ENCODE peak calls at places on chromosomes 3 and 15, in five cellular contexts. F, S, A, P and Q are unnamed samples.

GRCh38 chr15:52778457-52778856 is 11.7 kb downstream of the ONECUT1 start:
- DNase-seq in S (no peak), A (no peak), F (no peak), P (no peak), Q (no peak)

GRCh38 chr3:155766206-155766605 is 21.3 kb upstream of the PLCH1 start:
- DNase-seq in S (no peak), P (no peak), F (no peak), A (no peak), Q (no peak)

GRCh38 chr3:16048435-16049318 is 125.8 kb upstream of the GALNT15 start:
- DNase-seq in F (no peak), S (no peak), P (no peak), A (no peak), Q (no peak)

GRCh38 chr3:17424137-17424536 is 318.3 kb downstream of the TBC1D5 start:
- DNase-seq in P (no peak), S (no peak), F (no peak), A (no peak), Q (no peak)

GRCh38 chr3:126911162-126912026 is 71.5 kb upstream of the PLXNA1 start:
- DNase-seq in F (peak; percentile 19), S (peak; percentile 38), A (no peak), P (peak; percentile 56), Q (peak; percentile 13)

GRCh38 chr3:12345141-12345561 is 56.3 kb downstream of the PPARG start:
- DNase-seq in F (no peak), S (no peak), A (no peak), P (no peak), Q (no peak)

GRCh38 chr3:47005212-47006144 is 26.0 kb downstream of the NBEAL2 start:
- DNase-seq in S (no peak), P (no peak), F (no peak), A (no peak), Q (no peak)

GRCh38 chr15:63037996-63038720 is 4.4 kb upstream of the TPM1 start:
- DNase-seq in A (no peak), P (no peak), F (no peak), S (no peak), Q (no peak)

GRCh38 chr15:74844319-74845207 is 1.6 kb upstream of the ULK3 start:
- DNase-seq in S (no peak), A (no peak), F (no peak), P (no peak), Q (no peak)

GRCh38 chr3:16802382-16802781 is 82.4 kb upstream of the PLCL2 start:
- DNase-seq in F (no peak), S (no peak), P (no peak), A (no peak), Q (no peak)

GRCh38 chr15:92226020-92226612 is 167.6 kb upstream of the ST8SIA2 start:
- DNase-seq in S (no peak), F (no peak), P (no peak), A (no peak), Q (no peak)

GRCh38 chr15:58340176-58340575 is 91.6 kb upstream of the LIPC start:
- DNase-seq in F (no peak), P (no peak), A (no peak), S (no peak), Q (no peak)

GRCh38 chr15:70597056-70597603 is 166.2 kb downstream of the UACA start:
- DNase-seq in S (no peak), P (no peak), F (no peak), A (no peak), Q (no peak)

GRCh38 chr3:55662683-55663082 is 175.6 kb upstream of the WNT5A start:
- DNase-seq in P (no peak), S (no peak), A (no peak), F (no peak), Q (no peak)

GRCh38 chr3:97232635-97233034 is 418.2 kb downstream of the EPHA6 start:
- DNase-seq in P (no peak), S (no peak), F (no peak), A (no peak), Q (no peak)

GRCh38 chr3:155391104-155391503 is 97.6 kb upstream of the STRIT1 start:
- DNase-seq in P (no peak), A (no peak), F (no peak), S (no peak), Q (no peak)

GRCh38 chr15:52421029-52421428 is 107.7 kb downstream of the MYO5A start:
- DNase-seq in F (no peak), S (no peak), A (no peak), P (no peak), Q (no peak)

GRCh38 chr15:39181348-39181747 is 399.5 kb upstream of the THBS1 start:
- DNase-seq in F (no peak), S (no peak), A (no peak), P (no peak), Q (no peak)

GRCh38 chr3:58008140-58009025 is at the start of gene FLNB:
- DNase-seq in F (peak; percentile 78), P (peak; percentile 62), S (peak; percentile 62), A (peak; percentile 87), Q (peak; percentile 63)

GRCh38 chr3:149042766-149043386 is 43.5 kb downstream of the HLTF start:
- DNase-seq in F (no peak), P (no peak), A (no peak), S (no peak), Q (no peak)

GRCh38 chr15:39774688-39775267 is 7.9 kb downstream of the FSIP1 start:
- DNase-seq in A (no peak), F (no peak), S (no peak), P (no peak), Q (no peak)

GRCh38 chr3:16012086-16012485 is 162.4 kb upstream of the GALNT15 start:
- DNase-seq in P (no peak), A (no peak), F (no peak), S (no peak), Q (no peak)

GRCh38 chr15:84929795-84930371 is 45.4 kb downstream of the SLC28A1 start:
- DNase-seq in S (no peak), P (no peak), A (no peak), F (no peak), Q (no peak)

GRCh38 chr3:69120879-69121464 is 1.4 kb downstream of the LMOD3 start:
- DNase-seq in P (peak; percentile 28), S (peak; percentile 67), F (peak; percentile 60), A (peak; percentile 76), Q (no peak)

GRCh38 chr15:77496710-77497107 is 76.0 kb downstream of the HMG20A start:
- DNase-seq in A (peak; percentile 88), F (peak; percentile 42), S (peak; percentile 51), P (peak; percentile 44), Q (no peak)

GRCh38 chr15:62570405-62570783 is 405.3 kb upstream of the C2CD4B start:
- DNase-seq in P (no peak), A (no peak), S (no peak), F (no peak), Q (no peak)

GRCh38 chr3:194138098-194138474 is 2.1 kb downstream of the HES1 start:
- DNase-seq in S (no peak), F (no peak), A (no peak), P (no peak), Q (no peak)

GRCh38 chr15:25066708-25067107 is 111.9 kb downstream of the SNRPN start:
- DNase-seq in S (no peak), A (no peak), F (no peak), P (no peak), Q (no peak)

GRCh38 chr3:194952882-194953281 is 267.2 kb downstream of the FAM43A start:
- DNase-seq in P (no peak), S (no peak), F (no peak), A (no peak), Q (no peak)

GRCh38 chr3:77931272-77932009 is 891.5 kb downstream of the ROBO2 start:
- DNase-seq in F (no peak), P (no peak), S (no peak), A (no peak), Q (no peak)

GRCh38 chr3:29949131-29949530 is 657.3 kb upstream of the TGFBR2 start:
- DNase-seq in F (no peak), P (no peak), A (no peak), S (no peak), Q (no peak)

GRCh38 chr3:183592820-183593219 is 37.3 kb upstream of the KLHL6 start:
- DNase-seq in F (no peak), A (no peak), P (no peak), S (no peak), Q (no peak)

GRCh38 chr3:72445827-72446405 is 402.3 kb downstream of the SHQ1 start:
- DNase-seq in S (no peak), A (no peak), P (no peak), F (no peak), Q (no peak)

GRCh38 chr3:24145481-24145880 is 200.4 kb downstream of the NR1D2 start:
- DNase-seq in F (no peak), S (no peak), A (no peak), P (no peak), Q (no peak)

GRCh38 chr15:75732809-75733451 is 20.3 kb upstream of the CSPG4 start:
- DNase-seq in F (peak; percentile 25), A (peak; percentile 91), P (no peak), S (no peak), Q (no peak)

GRCh38 chr3:13111874-13112520 is 38.8 kb upstream of the IQSEC1 start:
- DNase-seq in S (no peak), P (no peak), A (no peak), F (no peak), Q (no peak)

GRCh38 chr3:187994221-187995085 is 159.5 kb upstream of the LPP start:
- DNase-seq in F (no peak), A (no peak), P (no peak), S (no peak), Q (no peak)